ENCODE peak calls at places on chromosomes 13 and 19, in six cellular contexts. T is GM12878, Z is H1, L is HCT116, K is HepG2, S is K562. C is an unnamed sample.
A peak's percentile ranks its signal among the peaks of the same experiment; 100 is the strongest.

GRCh38 chr13:45456196-45456972 is 8.4 kb upstream of the COG3 start:
- DNase-seq in T (no peak), Z (no peak), L (no peak), K (no peak), S (no peak), C (no peak)

GRCh38 chr13:39777527-39778061 is 122.1 kb downstream of the COG6 start:
- DNase-seq in T (no peak), Z (no peak), L (peak; percentile 32), K (no peak), S (no peak), C (no peak)

GRCh38 chr13:31945202-31945978 is 86.2 kb upstream of the FRY start:
- DNase-seq in T (no peak), Z (no peak), L (no peak), K (no peak), S (no peak), C (no peak)

GRCh38 chr19:4987692-4988370 is 18.9 kb downstream of the KDM4B start:
- DNase-seq in T (no peak), Z (no peak), L (no peak), K (no peak), S (no peak), C (no peak)

GRCh38 chr13:112958127-112958989 is 10.7 kb upstream of the MCF2L start:
- DNase-seq in T (no peak), Z (no peak), L (no peak), K (no peak), S (no peak), C (no peak)

GRCh38 chr19:42066075-42066754 is 3.8 kb downstream of the GRIK5 start:
- DNase-seq in T (no peak), Z (peak; percentile 54), L (no peak), K (no peak), S (peak; percentile 75), C (no peak)

GRCh38 chr13:23600534-23600933 is 30.3 kb downstream of the TNFRSF19 start:
- DNase-seq in T (no peak), Z (no peak), L (no peak), K (no peak), S (no peak), C (no peak)

GRCh38 chr19:56053596-56053995 is 67.0 kb downstream of the NLRP5 start:
- DNase-seq in T (no peak), Z (no peak), L (no peak), K (no peak), S (no peak), C (no peak)

GRCh38 chr13:54196684-54197083 is 1168.1 kb downstream of the OLFM4 start:
- DNase-seq in T (no peak), Z (no peak), L (no peak), K (no peak), S (no peak), C (no peak)

GRCh38 chr13:51849145-51850101 is 4.4 kb upstream of the TMEM272 start:
- DNase-seq in T (no peak), Z (peak; percentile 90), L (peak; percentile 24), K (peak; percentile 22), S (peak; percentile 59), C (peak; percentile 48)

GRCh38 chr19:57903298-57904174 is 12.9 kb downstream of the ZNF417 start:
- DNase-seq in T (no peak), Z (no peak), L (peak; percentile 4), K (peak; percentile 40), S (peak; percentile 10), C (no peak)

GRCh38 chr13:20713751-20714150 is 10.3 kb downstream of the IL17D start:
- DNase-seq in T (no peak), Z (no peak), L (no peak), K (no peak), S (no peak), C (no peak)

GRCh38 chr13:97214921-97215320 is 7.2 kb upstream of the MBNL2 start:
- DNase-seq in T (no peak), Z (no peak), L (no peak), K (no peak), S (no peak), C (no peak)

GRCh38 chr19:18503971-18504885 is 17.6 kb downstream of the ELL start:
- DNase-seq in T (no peak), Z (no peak), L (no peak), K (peak; percentile 96), S (no peak), C (no peak)

GRCh38 chr13:47166341-47166740 is 269.5 kb upstream of the HTR2A start:
- DNase-seq in T (no peak), Z (no peak), L (no peak), K (no peak), S (no peak), C (no peak)

GRCh38 chr13:38954291-38954690 is 36.3 kb downstream of the STOML3 start:
- DNase-seq in T (no peak), Z (no peak), L (no peak), K (no peak), S (no peak), C (no peak)

GRCh38 chr13:105442941-105443340 is 1092.5 kb downstream of the EFNB2 start:
- DNase-seq in T (no peak), Z (no peak), L (peak; percentile 87), K (no peak), S (no peak), C (no peak)

GRCh38 chr19:6222884-6223283 is 56.9 kb downstream of the MLLT1 start:
- DNase-seq in T (no peak), Z (no peak), L (no peak), K (no peak), S (no peak), C (no peak)

GRCh38 chr19:18859676-18860301 is 28.0 kb downstream of the UPF1 start:
- DNase-seq in T (no peak), Z (no peak), L (no peak), K (no peak), S (no peak), C (no peak)

GRCh38 chr13:106561551-106562170 is 6.3 kb downstream of the ARGLU1 start:
- DNase-seq in T (peak; percentile 55), Z (no peak), L (no peak), K (no peak), S (no peak), C (no peak)

GRCh38 chr19:33348301-33349010 is 25.1 kb upstream of the CEBPG start:
- DNase-seq in T (no peak), Z (no peak), L (no peak), K (peak; percentile 46), S (no peak), C (no peak)

GRCh38 chr19:45508931-45509691 is 1.8 kb downstream of the VASP start:
- DNase-seq in T (peak; percentile 69), Z (peak; percentile 74), L (no peak), K (peak; percentile 63), S (peak; percentile 89), C (no peak)

GRCh38 chr13:27556109-27556508 is 64.2 kb downstream of the LNX2 start:
- DNase-seq in T (no peak), Z (no peak), L (no peak), K (no peak), S (no peak), C (no peak)

GRCh38 chr19:2095338-2095938 is 688 bp downstream of the MOB3A start:
- DNase-seq in T (no peak), Z (no peak), L (no peak), K (no peak), S (no peak), C (no peak)
- TF ChIP-seq ZNF274 in T (no peak), Z (no peak), L (no peak), K (no peak), S (no peak), C (no peak)

DNA sequence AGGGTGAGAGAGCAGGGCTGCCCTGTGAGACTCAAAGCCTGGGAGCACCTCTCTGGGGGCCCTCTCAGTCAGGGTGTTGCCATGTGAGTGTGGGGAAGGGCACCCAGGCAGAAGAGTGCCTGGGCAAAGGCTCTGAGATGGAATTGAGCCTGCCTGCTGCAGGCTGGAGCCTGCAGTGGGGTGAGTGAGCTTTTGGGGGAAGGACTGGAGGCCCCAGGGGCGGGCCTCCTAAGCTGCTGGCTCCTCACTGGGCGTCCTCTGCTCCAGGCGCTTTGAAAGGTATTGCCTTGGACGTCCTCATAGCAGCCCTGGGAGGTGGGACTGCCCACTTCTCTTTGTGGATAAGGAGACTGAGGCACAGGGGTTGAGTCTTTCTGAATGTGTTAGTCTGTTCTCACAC is 60.3 kb downstream of the ARHGEF7 start:
- DNase-seq in T (no peak), Z (no peak), L (no peak), K (no peak), S (no peak), C (no peak)
- H3K4me1 ChIP-seq in T (peaks cover 34% of the 10 kb centered on the region), Z (no peaks in the 10 kb centered on the region), L (no peaks in the 10 kb centered on the region), K (peaks cover 39% of the 10 kb centered on the region), S (peaks cover 5% of the 10 kb centered on the region), C (peaks cover 2% of the 10 kb centered on the region)

GRCh38 chr13:90272356-90272755 is 1075.1 kb upstream of the MIR17HG start:
- DNase-seq in T (no peak), Z (no peak), L (no peak), K (no peak), S (no peak), C (no peak)

GRCh38 chr13:90281709-90282108 is 1065.8 kb upstream of the MIR17HG start:
- DNase-seq in T (no peak), Z (no peak), L (no peak), K (no peak), S (no peak), C (no peak)

GRCh38 chr13:90270231-90270630 is 1077.3 kb upstream of the MIR17HG start:
- DNase-seq in T (no peak), Z (no peak), L (no peak), K (no peak), S (no peak), C (no peak)

DNA sequence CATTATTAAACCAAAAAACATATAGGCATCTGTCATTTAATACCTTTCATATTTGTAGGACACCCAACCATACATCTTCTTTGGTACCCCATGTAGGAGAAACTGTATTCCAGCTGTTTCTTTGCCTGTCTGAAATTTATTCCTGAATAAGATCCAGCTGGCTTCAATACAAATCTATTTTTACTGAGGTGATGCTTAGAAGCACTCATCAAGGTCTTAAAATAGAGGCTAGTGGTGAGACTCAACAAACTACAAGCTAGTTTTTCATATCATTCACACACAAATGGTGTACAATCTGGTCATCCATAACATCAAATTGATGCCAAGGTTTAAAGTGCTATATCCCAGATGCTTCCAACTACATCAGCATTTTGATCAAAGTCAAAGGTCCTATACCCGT is 1071.3 kb upstream of the MIR17HG start:
- DNase-seq in T (no peak), Z (no peak), L (no peak), K (no peak), S (no peak), C (no peak)
- H3K27me3 ChIP-seq in T (no peaks in the 10 kb centered on the region), Z (no peaks in the 10 kb centered on the region), L (no peaks in the 10 kb centered on the region), K (no peaks in the 10 kb centered on the region), S (no peaks in the 10 kb centered on the region), C (no peaks in the 10 kb centered on the region)

DNA sequence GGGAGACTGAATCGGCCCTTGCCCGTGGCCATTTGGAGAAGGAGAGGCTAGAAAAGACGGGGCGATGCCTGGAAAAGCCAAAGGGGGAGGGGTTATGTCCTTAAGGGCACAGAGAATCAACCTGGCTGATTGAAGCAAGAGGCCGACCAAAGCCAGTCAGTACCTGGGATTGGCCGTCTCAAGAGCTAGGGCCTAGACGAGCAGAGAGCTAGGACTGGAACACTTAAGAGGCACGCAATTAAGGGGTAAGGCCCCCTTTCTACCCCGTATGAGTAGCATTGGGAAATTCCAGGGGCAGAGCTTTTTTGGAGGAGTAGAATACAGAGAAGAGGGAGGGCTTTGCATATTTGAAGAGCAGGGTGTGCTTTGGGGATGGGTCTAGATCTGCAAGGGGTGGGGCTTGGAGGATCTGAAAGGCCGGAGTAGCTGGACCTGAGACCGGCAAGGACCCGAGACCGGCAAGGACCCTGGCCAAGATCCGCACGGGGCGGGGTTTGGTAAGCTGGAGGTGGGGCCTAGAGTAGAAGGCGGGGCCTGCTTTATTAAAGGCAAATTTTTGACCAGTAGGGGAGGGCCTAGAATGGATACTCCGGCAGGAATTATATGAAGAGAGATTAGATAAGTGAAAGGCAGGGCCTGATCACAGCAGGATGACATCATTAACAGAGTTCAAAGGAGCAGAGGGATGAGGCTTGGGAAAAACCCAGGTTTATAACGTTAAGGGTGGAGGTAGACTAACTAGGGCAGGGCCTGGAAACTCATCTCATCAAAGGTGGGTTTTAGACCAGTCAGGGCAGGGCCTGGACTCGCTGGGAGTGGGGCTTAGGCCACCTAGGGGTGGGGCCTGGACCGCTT is 10.7 kb upstream of the CACNG6 start:
- DNase-seq in T (no peak), Z (peak; percentile 94), L (peak; percentile 86), K (peak; percentile 6), S (no peak), C (peak; percentile 33)
- TF ChIP-seq ZNF274 in T (no peak), Z (no peak), L (no peak), K (no peak), S (no peak), C (no peak)

C was measured in NT2/D1.